ENCODE peak calls at places on chromosomes 16 and 17, in four cellular contexts. Y is IMR-90, K is prostate gland, F is mesendoderm. A is an unnamed sample. For H3K4me1, the result is how much of the 10 kb centered on the place peaks cover.

GRCh38 chr16:27324851-27325301 is 11.1 kb downstream of the IL4R start:
- DNase-seq in Y (no peak), K (no peak), F (peak), A (no peak)

GRCh38 chr16:48471435-48471834 is 86.2 kb upstream of the SIAH1 start:
- DNase-seq in Y (no peak), K (no peak), F (no peak), A (no peak)

GRCh38 chr16:52549011-52549692 is 2.2 kb upstream of the TOX3 start:
- DNase-seq in Y (no peak), K (no peak), F (peak), A (no peak)

GRCh38 chr16:46973457-46974324 is at the start of gene DNAJA2:
- DNase-seq in Y (peak), K (peak), F (peak), A (peak)

GRCh38 chr17:65294184-65294719 is 157.1 kb downstream of the RGS9 start:
- DNase-seq in Y (peak), K (peak), F (peak), A (peak)

GRCh38 chr17:73131993-73132595 is 32.7 kb upstream of the SSTR2 start:
- DNase-seq in Y (no peak), K (no peak), F (no peak), A (no peak)

GRCh38 chr17:63688396-63689020 is 11.4 kb downstream of the LIMD2 start:
- DNase-seq in Y (no peak), K (no peak), F (no peak), A (no peak)

GRCh38 chr16:6008656-6009055 is 911.1 kb upstream of the EEF2KMT start:
- DNase-seq in Y (no peak), K (no peak), F (no peak), A (no peak)

GRCh38 chr16:50469744-50470301 is 78.4 kb upstream of the NKD1 start:
- DNase-seq in Y (no peak), K (no peak), F (peak), A (no peak)

GRCh38 chr17:78852709-78853111 is 12.1 kb upstream of the USP36 start:
- DNase-seq in Y (peak), K (no peak), F (peak), A (no peak)

GRCh38 chr16:68762996-68763756 is 26.1 kb downstream of the CDH1 start:
- DNase-seq in Y (no peak), K (peak), F (peak), A (no peak)

GRCh38 chr16:30904114-30904780 is 7.8 kb downstream of the CTF1 start:
- DNase-seq in Y (no peak), K (no peak), F (no peak), A (no peak)

GRCh38 chr17:12808723-12809122 is 19.4 kb downstream of the ARHGAP44 start:
- DNase-seq in Y (no peak), K (no peak), F (no peak), A (no peak)

GRCh38 chr17:57442914-57443571 is 186.7 kb downstream of the MSI2 start:
- DNase-seq in Y (no peak), K (peak), F (no peak), A (peak)

GRCh38 chr17:57443781-57444180 is 187.5 kb downstream of the MSI2 start:
- DNase-seq in Y (no peak), K (no peak), F (no peak), A (no peak)

GRCh38 chr17:57442401-57442823 is 186.1 kb downstream of the MSI2 start:
- DNase-seq in Y (peak), K (no peak), F (no peak), A (peak)

GRCh38 chr17:57440522-57441269 is 184.4 kb downstream of the MSI2 start:
- DNase-seq in Y (peak), K (peak), F (peak), A (peak)

DNA sequence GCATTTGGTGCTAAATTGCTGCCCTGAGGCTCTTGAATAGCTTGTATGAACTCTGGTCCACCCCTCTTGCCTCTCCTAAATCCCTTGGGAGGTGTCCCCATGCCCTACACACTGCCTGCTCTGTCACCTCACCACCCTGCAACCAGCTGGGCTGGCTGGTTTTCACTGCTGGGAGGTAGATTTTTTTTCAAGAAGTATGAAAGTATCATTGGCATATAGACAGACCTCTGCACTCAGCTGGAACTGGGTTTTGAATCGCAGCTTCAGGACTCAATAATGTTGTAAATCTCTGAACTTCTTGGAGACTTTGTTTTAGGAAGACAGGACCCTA is 184.9 kb downstream of the MSI2 start:
- DNase-seq in Y (no peak), K (no peak), F (no peak), A (no peak)
- H3K27ac ChIP-seq in Y (peak), K (no peak), F (peak), A (peak)

GRCh38 chr17:56808503-56808902 is 25.2 kb downstream of the C17orf67 start:
- DNase-seq in Y (no peak), K (peak), F (no peak), A (peak)
- H3K4me1 ChIP-seq in Y (under half), K (under half), F (under half), A (under half)

DNA sequence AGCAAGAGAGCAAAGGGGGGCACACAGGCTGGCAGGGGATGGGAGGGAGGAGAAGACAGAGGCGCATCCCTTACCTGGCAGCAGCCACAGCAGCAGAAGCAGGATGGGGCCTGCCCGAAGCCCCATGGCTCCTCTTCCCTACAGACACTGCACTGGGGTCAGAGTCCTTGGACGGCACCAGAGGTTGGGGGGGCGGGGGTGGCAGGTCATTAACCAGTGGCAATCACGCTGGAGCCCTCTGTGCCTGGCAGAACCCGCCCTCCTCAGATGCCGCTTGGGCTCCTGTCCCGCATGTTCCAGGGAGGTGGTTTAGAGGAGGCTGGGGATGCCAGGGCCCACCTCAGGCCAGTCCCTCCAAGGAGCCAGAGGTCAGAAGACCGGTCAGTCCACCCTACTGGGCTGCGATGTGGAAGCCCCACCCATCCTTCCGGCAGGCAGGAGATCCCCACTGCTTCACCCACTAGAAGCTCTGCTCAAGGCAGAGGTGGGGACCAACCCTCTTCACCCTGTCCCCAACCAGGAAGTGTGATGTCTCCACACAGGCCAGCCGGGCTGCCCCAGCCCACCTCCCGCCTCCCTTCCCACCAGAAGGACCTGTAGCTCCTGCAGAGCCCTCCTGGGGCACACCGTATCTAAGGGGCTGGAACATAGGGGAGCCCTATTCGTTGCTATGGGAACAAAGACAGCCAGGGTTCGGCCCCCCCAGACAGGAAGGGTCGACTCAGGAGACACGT is 11.7 kb downstream of the ZG16B start:
- DNase-seq in Y (no peak), K (no peak), F (no peak), A (no peak)
- H3K27ac ChIP-seq in Y (no peak), K (no peak), F (no peak), A (no peak)

DNA sequence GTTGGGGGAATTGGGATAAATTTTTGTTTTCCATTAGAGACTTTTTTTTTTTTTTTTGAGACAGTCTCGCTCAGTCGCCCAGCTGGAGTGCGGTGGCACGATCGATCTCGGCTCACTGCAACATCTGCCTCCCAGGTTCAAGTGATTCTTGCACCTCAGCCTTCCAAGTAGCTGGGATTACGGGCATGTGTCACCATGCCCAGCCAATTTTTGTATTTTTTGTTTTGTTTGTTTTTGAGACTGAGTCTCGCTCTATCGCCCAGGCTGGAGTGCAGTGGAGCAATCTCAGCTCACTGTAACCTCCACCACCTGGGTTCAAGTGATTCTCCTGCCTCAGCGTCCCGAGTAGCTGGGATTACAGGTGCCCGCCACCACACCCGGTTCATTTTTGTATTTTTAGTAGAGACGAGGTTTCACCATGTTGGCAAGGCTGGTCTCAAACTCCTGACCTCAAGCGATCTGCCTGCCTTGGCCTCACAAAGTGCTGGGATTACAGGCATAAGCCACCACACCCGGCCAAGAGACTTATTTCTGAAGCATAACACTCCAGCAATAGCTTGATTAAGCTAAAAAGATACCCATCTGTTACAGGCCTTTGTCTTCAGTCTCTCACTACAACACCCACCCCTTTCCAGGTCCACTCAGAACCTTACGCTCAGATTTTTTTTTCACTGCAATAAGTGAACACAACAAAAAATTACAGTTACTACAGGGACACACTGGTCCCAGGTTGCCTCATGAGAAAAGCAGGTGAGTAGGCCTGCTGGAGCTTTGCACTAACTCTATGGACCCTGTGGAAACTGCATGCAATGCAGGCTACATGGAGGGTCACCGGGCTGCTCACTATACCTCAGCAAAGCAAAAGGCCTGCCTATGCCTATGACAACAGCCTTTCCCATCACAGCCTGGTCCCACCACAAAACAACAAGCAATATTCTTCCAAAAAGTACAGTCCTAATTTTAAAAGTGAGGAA is 34.6 kb downstream of the KANSL1 start:
- DNase-seq in Y (no peak), K (no peak), F (no peak), A (no peak)
- H3K4me1 ChIP-seq in Y (under half), K (under half), F (under half), A (under half)

DNA sequence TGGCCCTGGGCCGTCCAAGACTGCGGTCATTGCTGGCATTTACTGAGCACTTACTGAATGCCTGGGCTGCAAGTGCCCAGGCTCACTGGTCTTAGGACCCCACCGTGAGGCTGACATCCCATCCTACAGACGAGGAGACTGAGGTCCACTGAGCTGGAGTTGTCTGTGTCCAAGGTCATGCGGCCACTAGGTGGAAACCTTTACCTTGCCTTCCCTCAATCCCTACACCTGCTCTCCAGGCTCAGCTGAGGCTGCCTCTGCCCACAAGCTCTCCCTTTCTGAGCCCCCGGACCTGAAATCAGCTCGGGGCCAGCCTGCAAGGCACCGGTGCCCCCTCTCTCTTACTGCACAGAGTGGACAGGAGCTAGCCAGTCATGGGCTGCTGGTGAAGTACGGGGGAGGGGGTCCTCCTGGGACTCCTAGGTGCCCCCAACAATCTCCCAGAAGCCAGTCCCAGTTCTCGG is 1.5 kb downstream of the CASKIN1 start:
- DNase-seq in Y (peak), K (peak), F (peak), A (peak)
- H3K27ac ChIP-seq in Y (no peak), K (no peak), F (no peak), A (no peak)

DNA sequence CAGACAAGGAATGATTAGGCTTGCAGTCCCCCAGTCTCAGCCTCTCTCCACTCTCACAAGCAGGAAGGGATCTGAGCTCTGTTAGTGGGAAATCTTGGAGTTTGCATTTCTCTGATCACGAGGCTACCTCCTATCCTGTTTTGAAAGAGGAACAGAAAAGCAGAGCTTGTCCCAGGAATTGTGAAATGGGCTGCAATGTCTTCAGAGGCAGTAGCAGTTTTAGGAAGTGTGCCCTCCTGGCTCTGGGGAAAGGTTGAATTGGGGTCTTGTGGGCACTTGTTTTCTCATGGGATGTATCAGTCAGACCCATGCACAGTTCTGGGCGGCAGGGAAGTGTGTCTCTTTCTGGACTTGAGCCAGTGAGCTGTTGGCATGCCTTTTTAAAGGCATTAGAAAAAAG is 22.8 kb downstream of the NUP85 start:
- DNase-seq in Y (no peak), K (peak), F (no peak), A (no peak)
- H3K4me1 ChIP-seq in Y (under half), K (under half), F (under half), A (under half)

GRCh38 chr16:64162613-64163375 is 959.1 kb downstream of the CDH11 start:
- DNase-seq in Y (no peak), K (no peak), F (no peak), A (no peak)

GRCh38 chr16:64172191-64172590 is 949.7 kb downstream of the CDH11 start:
- DNase-seq in Y (no peak), K (no peak), F (no peak), A (no peak)

GRCh38 chr16:64165368-64165767 is 956.5 kb downstream of the CDH11 start:
- DNase-seq in Y (no peak), K (no peak), F (no peak), A (no peak)

GRCh38 chr16:64172652-64173051 is 949.2 kb downstream of the CDH11 start:
- DNase-seq in Y (no peak), K (no peak), F (no peak), A (no peak)

GRCh38 chr16:64167851-64168770 is 953.8 kb downstream of the CDH11 start:
- DNase-seq in Y (no peak), K (no peak), F (no peak), A (no peak)
- H3K27ac ChIP-seq in Y (no peak), K (no peak), F (no peak), A (peak)

DNA sequence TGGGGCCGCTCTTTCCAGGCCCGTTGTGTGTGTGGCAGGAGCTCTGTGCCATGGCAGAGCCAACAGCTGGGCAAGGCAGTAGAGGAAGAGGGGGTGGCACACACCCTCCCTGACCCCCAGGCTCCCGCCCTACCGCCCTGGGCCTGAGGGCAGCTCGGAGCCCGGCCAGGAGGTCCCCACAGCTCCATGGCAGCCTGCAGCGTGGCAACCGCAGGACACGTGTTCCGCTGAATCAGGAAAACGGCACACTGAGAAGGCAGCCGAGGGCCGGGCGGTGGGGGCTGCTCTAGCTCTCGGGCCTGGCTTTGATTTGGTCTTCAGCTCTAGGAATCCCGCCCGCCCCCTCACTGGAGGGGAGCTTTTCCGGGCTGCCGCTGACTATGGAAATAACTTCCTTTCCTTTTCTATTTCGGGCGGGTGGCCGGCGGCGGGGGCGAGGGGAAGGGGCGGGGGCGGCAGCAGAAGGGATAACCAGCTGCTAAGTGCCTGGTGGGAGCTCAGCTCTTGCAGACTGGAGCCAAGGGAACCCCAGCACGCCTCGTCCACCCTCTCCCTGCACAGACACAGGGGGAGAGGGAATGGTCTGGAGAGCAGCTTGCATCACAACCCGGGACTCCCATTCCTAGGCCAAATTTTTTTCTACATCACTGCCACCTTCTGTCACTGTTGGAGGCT is 24.7 kb upstream of the MRPS23 start:
- DNase-seq in Y (peak), K (no peak), F (peak), A (peak)
- H3K4me1 ChIP-seq in Y (under half), K (under half), F (under half), A (half or more)

DNA sequence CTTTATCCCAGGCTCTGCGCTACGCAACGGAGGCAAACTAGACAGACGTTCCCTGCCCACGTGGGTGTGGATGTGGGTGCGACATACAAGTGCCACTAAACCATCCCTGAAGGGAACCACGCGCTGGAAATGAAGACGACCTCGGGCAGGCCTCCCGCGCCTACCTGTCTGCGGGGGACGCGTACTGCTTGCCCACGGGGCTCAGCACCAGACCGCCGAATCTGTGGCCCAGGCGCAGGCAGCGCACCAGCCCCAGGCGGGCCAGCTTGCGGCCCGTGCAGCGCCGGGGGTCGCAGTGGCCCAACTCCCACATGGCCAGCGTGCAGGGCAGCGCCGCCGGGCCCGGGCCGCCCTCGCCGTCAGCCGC is 480 bp downstream of the TSR3 start:
- DNase-seq in Y (no peak), K (no peak), F (no peak), A (no peak)
- H3K27ac ChIP-seq in Y (peak), K (peak), F (no peak), A (no peak)

GRCh38 chr17:76461765-76462555 is 5.4 kb upstream of the AANAT start:
- DNase-seq in Y (no peak), K (no peak), F (no peak), A (no peak)
- H3K4me1 ChIP-seq in Y (under half), K (under half), F (under half), A (under half)